ENCODE peak calls at places on chromosomes 4 and X, in eight cellular contexts. N is activated CD4-positive, alpha-beta T cell treated with anti-CD3 and anti-CD28 coated beads for 48 hours; R is amygdala; M is right atrium auricular region; B is ovary; S is pulmonary artery endothelial cell; I is AG08395; Y is activated naive CD8-positive, alpha-beta T cell treated with anti-CD3 and anti-CD28 coated beads, Interleukin-2, amount 50 U/mL, for 24 hours. A is an unnamed sample.
A peak's percentile ranks its signal among the peaks of the same experiment; 100 is the strongest.

GRCh38 chr4:173794662-173795061 is 264.6 kb upstream of the HAND2 start:
- DNase-seq in I (peak; percentile 37), S (peak; percentile 4), N (no peak), M (no peak), Y (no peak), R (no peak), B (no peak), A (no peak)

GRCh38 chrX:72367524-72367923 is 61.8 kb upstream of the CITED1 start:
- DNase-seq in M (no peak), R (no peak), B (no peak), I (no peak), N (no peak), Y (no peak), S (no peak), A (no peak)

GRCh38 chr4:2194556-2194955 is 47.4 kb downstream of the HAUS3 start:
- DNase-seq in I (no peak), N (no peak), S (no peak), B (no peak), Y (no peak), M (no peak), R (no peak), A (no peak)

GRCh38 chr4:36285784-36286480 is 4.5 kb downstream of the DTHD1 start:
- DNase-seq in Y (peak; percentile 22), I (no peak), M (no peak), B (no peak), R (no peak), N (peak; percentile 62), S (no peak), A (peak; percentile 66)

GRCh38 chr4:76090241-76090691 is 15.8 kb downstream of the ART3 start:
- DNase-seq in I (peak; percentile 36), S (peak; percentile 48), M (no peak), N (no peak), B (no peak), Y (no peak), R (peak; percentile 1), A (no peak)

GRCh38 chrX:24392709-24393108 is 32.3 kb downstream of the SUPT20HL1 start:
- DNase-seq in I (no peak), S (no peak), B (no peak), N (no peak), M (no peak), Y (no peak), R (no peak), A (no peak)

GRCh38 chr4:115834441-115834840 is 721.0 kb upstream of the NDST4 start:
- DNase-seq in N (no peak), B (no peak), M (no peak), I (no peak), R (no peak), S (no peak), Y (no peak), A (no peak)

GRCh38 chr4:120064887-120065286 is 1.8 kb downstream of the MAD2L1 start:
- DNase-seq in I (no peak), Y (no peak), N (no peak), S (no peak), M (no peak), R (no peak), B (no peak), A (no peak)

GRCh38 chr4:10011277-10011676 is 10.0 kb downstream of the SLC2A9 start:
- DNase-seq in Y (no peak), I (no peak), M (no peak), N (no peak), S (no peak), B (no peak), R (no peak), A (no peak)

GRCh38 chr4:173057906-173058305 is 110.7 kb upstream of the GALNT7 start:
- DNase-seq in B (no peak), Y (no peak), R (no peak), M (no peak), I (peak; percentile 6), N (no peak), S (peak; percentile 29), A (no peak)

GRCh38 chr4:54746228-54746627 is 88.5 kb downstream of the KIT start:
- DNase-seq in Y (peak; percentile 4), N (no peak), R (no peak), S (no peak), B (no peak), M (no peak), I (peak; percentile 71), A (no peak)

GRCh38 chrX:1502241-1502640 is 34.7 kb downstream of the P2RY8 start:
- DNase-seq in M (peak; percentile 30), N (no peak), Y (no peak), B (no peak), R (no peak), I (no peak), S (no peak), A (no peak)

GRCh38 chrX:31314921-31315320 is 243.1 kb upstream of the FTHL17 start:
- DNase-seq in S (no peak), N (no peak), M (no peak), Y (no peak), R (no peak), I (no peak), B (peak; percentile 17), A (no peak)

GRCh38 chr4:148834804-148835598 is 392.8 kb upstream of the NR3C2 start:
- DNase-seq in S (peak; percentile 56), I (peak; percentile 70), Y (no peak), R (no peak), M (no peak), B (no peak), N (no peak), A (no peak)

GRCh38 chr4:69092190-69092589 is 4.1 kb upstream of the UGT2B7 start:
- DNase-seq in Y (no peak), R (no peak), B (no peak), S (peak; percentile 1), N (no peak), M (no peak), I (no peak), A (no peak)

GRCh38 chrX:32150141-32150540 is 1061.2 kb downstream of the DMD start:
- DNase-seq in M (no peak), B (no peak), I (no peak), N (no peak), S (no peak), R (no peak), Y (no peak), A (no peak)

GRCh38 chrX:130974323-130974722 is 71.3 kb upstream of the ENOX2 start:
- DNase-seq in B (no peak), N (no peak), M (no peak), R (no peak), I (peak; percentile 13), Y (no peak), S (no peak), A (no peak)

GRCh38 chr4:168440442-168441264 is 39.6 kb downstream of the DDX60L start:
- DNase-seq in I (peak; percentile 45), N (no peak), M (no peak), S (peak; percentile 43), Y (no peak), R (no peak), B (no peak), A (no peak)

GRCh38 chr4:78032446-78032845 is 24.7 kb upstream of the FRAS1 start:
- DNase-seq in Y (no peak), N (no peak), I (no peak), S (no peak), M (no peak), B (no peak), R (no peak), A (no peak)

GRCh38 chrX:11678174-11678573 is 12.5 kb upstream of the ARHGAP6 start:
- DNase-seq in B (no peak), M (no peak), I (no peak), S (no peak), R (no peak), N (no peak), Y (no peak), A (no peak)

GRCh38 chrX:66110112-66110511 is 53.9 kb upstream of the HEPH start:
- DNase-seq in Y (peak; percentile 3), N (peak; percentile 12), R (no peak), S (no peak), I (peak; percentile 16), B (no peak), M (no peak), A (no peak)

GRCh38 chr4:168551211-168551610 is 54.4 kb downstream of the PALLD start:
- DNase-seq in R (no peak), Y (no peak), B (no peak), M (no peak), I (peak; percentile 67), S (no peak), N (no peak), A (no peak)

GRCh38 chr4:156970501-156971167 is 965 bp downstream of the PDGFC start:
- DNase-seq in M (peak; percentile 81), R (peak; percentile 29), B (peak; percentile 67), S (no peak), I (peak; percentile 63), Y (peak; percentile 4), N (peak; percentile 13), A (no peak)

GRCh38 chr4:23878235-23878861 is 11.5 kb downstream of the PPARGC1A start:
- DNase-seq in N (no peak), S (no peak), Y (no peak), I (no peak), M (no peak), B (no peak), R (no peak), A (no peak)

GRCh38 chr4:177810210-177810609 is 368.0 kb upstream of the AGA start:
- DNase-seq in I (no peak), R (no peak), M (no peak), Y (no peak), N (no peak), B (no peak), S (no peak), A (no peak)

GRCh38 chrX:38560776-38561125 is 591 bp upstream of the TSPAN7 start:
- DNase-seq in I (no peak), N (no peak), Y (no peak), R (no peak), S (no peak), B (peak; percentile 14), M (no peak), A (no peak)

GRCh38 chr4:75745192-75745591 is 20.8 kb downstream of the USO1 start:
- DNase-seq in I (peak; percentile 21), M (no peak), B (no peak), Y (no peak), S (no peak), R (no peak), N (no peak), A (no peak)

GRCh38 chrX:58051346-58051745 is 141.1 kb upstream of the ZXDA start:
- DNase-seq in I (no peak), N (no peak), B (no peak), R (no peak), M (no peak), S (no peak), Y (no peak), A (no peak)

GRCh38 chr4:22237155-22237751 is 278.6 kb downstream of the ADGRA3 start:
- DNase-seq in B (no peak), Y (peak; percentile 47), R (no peak), M (no peak), N (peak; percentile 76), S (no peak), I (no peak), A (peak; percentile 31)

GRCh38 chrX:71637253-71637618 is 18.9 kb upstream of the CXCR3 start:
- DNase-seq in I (peak; percentile 29), Y (no peak), M (no peak), B (no peak), S (no peak), N (no peak), R (no peak), A (no peak)

GRCh38 chr4:23889814-23890269 is at the start of gene PPARGC1A:
- DNase-seq in S (no peak), Y (no peak), I (peak; percentile 22), B (peak; percentile 46), M (peak; percentile 74), R (peak; percentile 25), N (no peak), A (no peak)

GRCh38 chrX:83771664-83772063 is 89.3 kb upstream of the CYLC1 start:
- DNase-seq in B (no peak), S (no peak), Y (no peak), R (no peak), N (no peak), I (no peak), M (no peak), A (no peak)

GRCh38 chrX:22373766-22374165 is 101.1 kb downstream of the CBLL2 start:
- DNase-seq in R (no peak), M (no peak), Y (no peak), I (no peak), B (no peak), S (no peak), N (no peak), A (no peak)

GRCh38 chr4:89800527-89801103 is 36.3 kb downstream of the SNCA start:
- DNase-seq in N (no peak), I (no peak), M (no peak), B (no peak), R (no peak), S (peak; percentile 68), Y (no peak), A (no peak)